ENCODE peak calls at places on chromosomes 7 and 10, in five cellular contexts. A is neural progenitor cell; K is AG04450; Z is ascending aorta; R is CD8-positive, alpha-beta memory T cell. D is an unnamed sample.

GRCh38 chr10:7027913-7028808 is 382.7 kb downstream of the SFMBT2 start:
- DNase-seq in A (no peak), K (peak; percentile 7), Z (no peak), R (no peak), D (no peak)

GRCh38 chr10:16856092-16856491 is 38.9 kb upstream of the RSU1 start:
- DNase-seq in A (no peak), K (no peak), Z (no peak), R (no peak), D (no peak)

GRCh38 chr10:102312683-102313082 is 67.4 kb downstream of the GBF1 start:
- DNase-seq in A (no peak), K (no peak), Z (no peak), R (no peak), D (no peak)

GRCh38 chr10:109899578-109900355 is 23.5 kb downstream of the XPNPEP1 start:
- DNase-seq in A (no peak), K (no peak), Z (no peak), R (no peak), D (no peak)

GRCh38 chr10:77505431-77506334 is 131.9 kb downstream of the KCNMA1 start:
- DNase-seq in A (no peak), K (peak; percentile 65), Z (no peak), R (no peak), D (no peak)

GRCh38 chr10:29056729-29057128 is 232.1 kb upstream of the LYZL1 start:
- DNase-seq in A (no peak), K (no peak), Z (no peak), R (no peak), D (no peak)

GRCh38 chr7:92456241-92456640 is 9.0 kb downstream of the GATAD1 start:
- DNase-seq in A (no peak), K (no peak), Z (no peak), R (no peak), D (no peak)

GRCh38 chr10:100697070-100697469 is 48.3 kb upstream of the PAX2 start:
- DNase-seq in A (no peak), K (no peak), Z (no peak), R (no peak), D (no peak)

GRCh38 chr10:123241391-123242141 is 87.4 kb downstream of the BUB3 start:
- DNase-seq in A (no peak), K (no peak), Z (no peak), R (peak; percentile 79), D (peak; percentile 82)

GRCh38 chr7:142908921-142909870 is 23.7 kb upstream of the TRPV6 start:
- DNase-seq in A (peak; percentile 26), K (no peak), Z (no peak), R (no peak), D (no peak)

GRCh38 chr7:78472519-78472918 is 673.9 kb downstream of the PHTF2 start:
- DNase-seq in A (no peak), K (peak; percentile 69), Z (no peak), R (no peak), D (no peak)

GRCh38 chr7:137579913-137580640 is 236.5 kb upstream of the PTN start:
- DNase-seq in A (no peak), K (peak; percentile 65), Z (no peak), R (no peak), D (no peak)

GRCh38 chr10:37857287-37858211 is at the start of gene ZNF248:
- DNase-seq in A (no peak), K (peak; percentile 94), Z (peak; percentile 97), R (peak; percentile 96), D (peak; percentile 94)

GRCh38 chr7:82335927-82336326 is 107.7 kb downstream of the CACNA2D1 start:
- DNase-seq in A (peak; percentile 60), K (no peak), Z (no peak), R (no peak), D (no peak)

GRCh38 chr7:22357311-22358175 is 589 bp upstream of the RAPGEF5 start:
- DNase-seq in A (peak; percentile 54), K (no peak), Z (no peak), R (no peak), D (no peak)

GRCh38 chr7:11557627-11558026 is 274.4 kb downstream of the THSD7A start:
- DNase-seq in A (peak; percentile 83), K (no peak), Z (no peak), R (no peak), D (no peak)

DNA sequence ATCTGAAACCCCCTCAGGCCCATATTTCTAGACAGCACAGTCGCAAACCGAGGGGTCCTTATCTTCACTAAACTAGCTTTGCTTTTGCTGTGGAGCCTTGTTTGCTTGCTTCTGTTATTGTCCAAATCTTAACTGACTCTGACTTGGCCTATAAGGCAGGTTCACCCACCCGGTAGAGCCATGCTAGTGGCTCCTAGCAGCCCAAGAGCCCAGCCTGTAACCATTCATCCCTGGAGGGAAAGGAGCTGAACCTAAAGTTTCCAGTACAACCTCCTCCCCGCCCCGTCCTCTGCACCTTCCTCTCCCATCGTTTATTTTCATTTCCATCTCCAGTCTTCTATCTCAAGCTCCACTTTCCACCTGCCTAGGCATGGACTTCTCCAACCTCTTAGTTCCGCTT is 345.7 kb downstream of the PTPRN2 start:
- DNase-seq in A (no peak), K (no peak), Z (no peak), R (no peak), D (no peak)
- H3K9me3 ChIP-seq in A (no peaks in the 10 kb centered on the region), K (peaks cover 69% of the 10 kb centered on the region), Z (no peaks in the 10 kb centered on the region), R (no peaks in the 10 kb centered on the region), D (no peaks in the 10 kb centered on the region)

GRCh38 chr7:77266162-77266807 is 66.7 kb upstream of the FGL2 start:
- DNase-seq in A (no peak), K (no peak), Z (no peak), R (no peak), D (no peak)

GRCh38 chr7:77271766-77272165 is 72.1 kb upstream of the FGL2 start:
- DNase-seq in A (no peak), K (no peak), Z (no peak), R (no peak), D (no peak)

GRCh38 chr7:77269360-77270075 is 69.9 kb upstream of the FGL2 start:
- DNase-seq in A (no peak), K (no peak), Z (no peak), R (no peak), D (no peak)

GRCh38 chr7:77265666-77266065 is 66.0 kb upstream of the FGL2 start:
- DNase-seq in A (no peak), K (no peak), Z (no peak), R (no peak), D (no peak)

GRCh38 chr7:77270081-77270480 is 70.5 kb upstream of the FGL2 start:
- DNase-seq in A (no peak), K (no peak), Z (no peak), R (no peak), D (no peak)
- H3K27ac ChIP-seq in A (no peak overlapping the region), K (no peak overlapping the region), Z (peak overlapping the region; percentile 63), R (no peak overlapping the region), D (no peak overlapping the region)

DNA sequence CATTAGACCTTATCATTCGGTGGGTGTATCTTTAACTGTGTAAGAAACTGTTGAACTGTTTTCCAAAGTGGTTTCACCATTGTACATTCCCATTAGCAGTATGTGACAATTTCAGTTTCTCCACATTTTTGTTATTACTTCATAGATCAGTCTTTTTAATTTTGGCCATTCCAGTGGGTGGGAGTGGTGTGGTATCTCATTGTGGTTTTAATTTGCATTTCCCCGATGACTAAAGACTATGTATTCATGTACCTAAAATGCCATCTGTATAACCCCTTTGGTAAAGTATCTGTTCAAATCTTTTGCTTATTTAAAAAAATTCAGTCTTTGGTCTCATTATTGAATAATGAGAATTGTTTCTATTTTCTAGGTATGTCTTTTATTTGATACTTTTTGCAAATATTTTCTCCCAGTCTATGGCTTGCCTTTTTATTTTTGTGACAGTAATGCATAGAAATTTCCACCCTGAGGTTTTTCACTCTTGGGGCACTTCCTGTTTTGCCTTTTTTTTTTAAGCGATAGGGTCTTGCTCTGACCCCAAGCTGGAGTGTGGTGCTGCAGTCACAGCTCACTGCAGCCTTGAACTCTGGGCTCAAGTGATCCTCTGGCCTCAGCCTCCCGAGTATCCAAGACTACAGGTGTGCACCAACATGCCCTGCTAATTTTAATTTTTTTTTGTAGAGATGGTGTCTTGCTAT is 141.1 kb upstream of the ITGB1 start:
- DNase-seq in A (no peak), K (no peak), Z (no peak), R (no peak), D (no peak)
- H3K9me3 ChIP-seq in A (peaks cover 6% of the 10 kb centered on the region), K (peaks cover 9% of the 10 kb centered on the region), Z (no peaks in the 10 kb centered on the region), R (no peaks in the 10 kb centered on the region), D (no peaks in the 10 kb centered on the region)

DNA sequence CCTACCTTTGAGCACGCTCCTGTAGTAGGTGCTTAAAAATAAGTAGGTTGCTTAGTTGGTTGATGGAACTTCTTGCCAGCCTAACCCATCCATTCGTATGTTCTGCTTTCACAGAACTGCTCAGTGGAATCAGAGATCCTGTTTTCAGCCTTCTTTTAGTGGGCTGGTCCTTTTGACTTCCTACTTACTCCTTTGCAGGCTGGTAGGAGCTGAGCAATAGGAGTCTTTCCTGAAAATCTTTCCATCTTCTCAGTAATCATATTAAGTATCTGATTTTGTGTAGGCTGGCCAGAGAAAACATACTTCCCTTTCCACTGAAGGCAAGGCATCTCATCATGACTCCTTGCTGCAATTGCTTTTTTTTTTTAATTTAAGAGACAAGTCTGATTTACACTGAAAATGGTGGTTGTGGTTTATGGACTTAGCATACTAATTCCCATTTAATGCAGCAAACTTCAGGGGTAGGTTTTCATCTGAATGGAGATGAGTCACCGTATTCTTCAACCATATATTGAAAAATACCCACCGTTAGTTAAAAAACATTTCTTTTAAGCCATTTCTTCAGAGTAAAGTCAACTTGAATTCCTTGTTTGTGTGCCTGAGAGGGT is 208.0 kb downstream of the ZNF365 start:
- DNase-seq in A (no peak), K (no peak), Z (no peak), R (no peak), D (no peak)
- H3K27ac ChIP-seq in A (no peak overlapping the region), K (peak overlapping the region; percentile 92), Z (no peak overlapping the region), R (no peak overlapping the region), D (no peak overlapping the region)

GRCh38 chr7:158001003-158001402 is 586.6 kb downstream of the PTPRN2 start:
- DNase-seq in A (no peak), K (no peak), Z (no peak), R (no peak), D (no peak)
- H3K9me3 ChIP-seq in A (no peaks in the 10 kb centered on the region), K (peaks cover 80% of the 10 kb centered on the region), Z (no peaks in the 10 kb centered on the region), R (no peaks in the 10 kb centered on the region), D (no peaks in the 10 kb centered on the region)